ENCODE peak calls at places on chromosome 16, in nine cellular contexts. O, C, J, S, R, B, X, V and M are unnamed samples.

GRCh38 chr16:83458612-83459011 is 349.2 kb upstream of the HSBP1 start:
- DNase-seq in O (peak), C (no peak), J (no peak), S (no peak), R (peak), B (no peak), X (no peak), V (no peak), M (peak)

GRCh38 chr16:56348168-56349085 is 76.9 kb downstream of the AMFR start:
- DNase-seq in O (no peak), C (no peak), J (no peak), S (no peak), R (no peak), B (no peak), X (no peak), V (no peak), M (no peak)

GRCh38 chr16:85326113-85326793 is 214.0 kb upstream of the CIBAR2 start:
- DNase-seq in O (no peak), C (no peak), J (no peak), S (no peak), R (no peak), B (no peak), X (no peak), V (no peak), M (no peak)

GRCh38 chr16:888901-889570 is 81.7 kb downstream of the LMF1 start:
- DNase-seq in O (no peak), C (no peak), J (no peak), S (no peak), R (no peak), B (no peak), X (no peak), V (no peak), M (no peak)

GRCh38 chr16:51886456-51886855 is 660.5 kb downstream of the TOX3 start:
- DNase-seq in O (no peak), C (no peak), J (no peak), S (no peak), R (no peak), B (no peak), X (no peak), V (no peak), M (no peak)

GRCh38 chr16:23072769-23073549 is 76.3 kb downstream of the USP31 start:
- DNase-seq in O (no peak), C (no peak), J (no peak), S (no peak), R (peak), B (no peak), X (no peak), V (no peak), M (no peak)

GRCh38 chr16:3999890-4000325 is 116.3 kb downstream of the ADCY9 start:
- DNase-seq in O (no peak), C (no peak), J (no peak), S (no peak), R (no peak), B (no peak), X (no peak), V (no peak), M (no peak)

GRCh38 chr16:56315955-56316354 is 109.4 kb downstream of the AMFR start:
- DNase-seq in O (no peak), C (no peak), J (no peak), S (no peak), R (no peak), B (no peak), X (no peak), V (no peak), M (no peak)

GRCh38 chr16:50509521-50510341 is 38.5 kb upstream of the NKD1 start:
- DNase-seq in O (peak), C (peak), J (peak), S (peak), R (peak), B (peak), X (peak), V (no peak), M (peak)

GRCh38 chr16:87843678-87844373 is 25.5 kb downstream of the SLC7A5 start:
- DNase-seq in O (no peak), C (no peak), J (no peak), S (no peak), R (no peak), B (no peak), X (no peak), V (no peak), M (no peak)

GRCh38 chr16:87844809-87845208 is 24.5 kb downstream of the SLC7A5 start:
- DNase-seq in O (no peak), C (no peak), J (no peak), S (peak), R (no peak), B (no peak), X (no peak), V (no peak), M (no peak)

GRCh38 chr16:87845213-87845612 is 24.1 kb downstream of the SLC7A5 start:
- DNase-seq in O (no peak), C (no peak), J (no peak), S (no peak), R (no peak), B (no peak), X (no peak), V (no peak), M (no peak)

GRCh38 chr16:87845807-87846619 is 23.3 kb downstream of the SLC7A5 start:
- DNase-seq in O (no peak), C (no peak), J (no peak), S (no peak), R (no peak), B (no peak), X (no peak), V (no peak), M (no peak)

GRCh38 chr16:87844374-87844733 is 25.0 kb downstream of the SLC7A5 start:
- DNase-seq in O (no peak), C (no peak), J (no peak), S (no peak), R (no peak), B (no peak), X (no peak), V (peak), M (no peak)
- TF ChIP-seq CTCF in O (no peak), C (no peak), J (no peak), S (peak), R (no peak), B (no peak), X (no peak), V (no peak), M (no peak)

DNA sequence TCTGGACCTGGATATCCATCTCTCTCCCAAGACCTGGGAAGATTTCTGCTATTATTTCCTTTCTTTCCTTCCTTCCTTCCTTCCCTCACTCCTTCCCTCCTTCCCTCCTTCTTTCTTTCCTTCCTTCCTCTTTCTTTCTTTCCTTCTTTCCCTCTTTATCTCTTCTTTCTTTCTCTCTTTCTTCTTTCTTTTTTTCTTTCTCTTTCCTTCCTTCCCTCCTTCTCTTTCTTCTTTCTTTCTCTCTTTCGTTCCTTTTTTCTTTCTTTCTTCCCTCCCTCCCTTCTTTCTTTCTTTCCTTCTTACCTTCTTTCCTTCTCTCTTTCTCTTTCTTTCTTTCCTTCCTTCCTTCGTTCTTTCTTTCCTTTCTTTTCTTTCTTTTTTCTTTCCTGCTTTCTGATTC is 37.8 kb upstream of the N4BP1 start:
- DNase-seq in O (no peak), C (no peak), J (no peak), S (no peak), R (no peak), B (no peak), X (no peak), V (no peak), M (no peak)
- TF ChIP-seq CTCF in O (no peak), C (no peak), J (peak), S (no peak), R (no peak), B (no peak), X (peak), V (no peak), M (no peak)

GRCh38 chr16:77043076-77043475 is 147.9 kb upstream of the MON1B start:
- DNase-seq in O (no peak), C (no peak), J (peak), S (no peak), R (peak), B (peak), X (no peak), V (no peak), M (no peak)
- TF ChIP-seq CTCF in O (no peak), C (peak), J (no peak), S (peak), R (peak), B (peak), X (no peak), V (peak), M (no peak)

DNA sequence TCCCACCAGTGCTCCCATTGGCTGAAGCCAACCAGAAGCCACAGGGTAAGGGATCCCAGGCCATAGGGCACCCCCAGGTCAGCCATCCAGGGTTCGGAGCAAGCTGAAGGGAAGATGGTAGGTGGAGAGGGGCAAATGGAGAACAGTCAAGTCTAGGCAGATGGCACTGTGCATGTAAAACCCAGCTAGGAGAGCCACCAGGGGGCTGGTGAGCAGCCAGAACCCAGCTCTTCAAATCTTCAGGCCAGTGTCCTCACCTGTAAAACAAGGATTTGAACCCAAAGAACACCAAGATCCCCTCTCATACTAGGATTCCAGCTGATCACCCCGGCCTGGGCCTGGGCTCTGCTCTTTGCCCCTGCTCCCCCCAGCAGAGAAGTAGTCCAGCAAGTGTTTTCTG is 43.5 kb downstream of the GINS3 start:
- DNase-seq in O (no peak), C (no peak), J (no peak), S (no peak), R (no peak), B (no peak), X (no peak), V (no peak), M (no peak)
- TF ChIP-seq CTCF in O (no peak), C (no peak), J (no peak), S (peak), R (no peak), B (peak), X (no peak), V (peak), M (no peak)